ENCODE peak calls at places on chromosomes 2 and 18, in nine cellular contexts. One of them, this sample, is unnamed.

GRCh38 chr18:30811580-30811979 is 231.0 kb downstream of the DSC3 start:
- DNase-seq in stomach: no peak
- DNase-seq in astrocyte: no peak
- DNase-seq in OCI-LY7: no peak
- DNase-seq in esophagus muscularis mucosa: no peak
- DNase-seq in upper lobe of left lung: no peak
- DNase-seq in HCT116: no peak
- DNase-seq in heart left ventricle: no peak
- DNase-seq in right atrium auricular region: no peak
- DNase-seq in this sample: no peak

GRCh38 chr2:187422277-187422676 is 25.8 kb downstream of the CALCRL start:
- DNase-seq in OCI-LY7: no peak
- DNase-seq in right atrium auricular region: no peak
- DNase-seq in heart left ventricle: no peak
- DNase-seq in HCT116: no peak
- DNase-seq in esophagus muscularis mucosa: no peak
- DNase-seq in stomach: no peak
- DNase-seq in astrocyte: no peak
- DNase-seq in upper lobe of left lung: no peak
- DNase-seq in this sample: no peak

GRCh38 chr2:27320958-27321543 is 1.8 kb downstream of the MPV17 start:
- DNase-seq in right atrium auricular region: peak
- DNase-seq in upper lobe of left lung: no peak
- DNase-seq in HCT116: peak
- DNase-seq in esophagus muscularis mucosa: peak
- DNase-seq in heart left ventricle: peak
- DNase-seq in OCI-LY7: no peak
- DNase-seq in astrocyte: peak
- DNase-seq in stomach: peak
- DNase-seq in this sample: no peak

GRCh38 chr2:138147796-138148195 is 183.5 kb downstream of the HNMT start:
- DNase-seq in HCT116: no peak
- DNase-seq in stomach: no peak
- DNase-seq in right atrium auricular region: no peak
- DNase-seq in esophagus muscularis mucosa: no peak
- DNase-seq in upper lobe of left lung: no peak
- DNase-seq in astrocyte: no peak
- DNase-seq in OCI-LY7: no peak
- DNase-seq in heart left ventricle: no peak
- DNase-seq in this sample: no peak

GRCh38 chr2:66585616-66586015 is 150.7 kb downstream of the MEIS1 start:
- DNase-seq in esophagus muscularis mucosa: no peak
- DNase-seq in right atrium auricular region: no peak
- DNase-seq in astrocyte: no peak
- DNase-seq in OCI-LY7: no peak
- DNase-seq in upper lobe of left lung: no peak
- DNase-seq in HCT116: no peak
- DNase-seq in stomach: no peak
- DNase-seq in heart left ventricle: no peak
- DNase-seq in this sample: no peak

GRCh38 chr2:45711224-45711623 is 59.7 kb downstream of the PRKCE start:
- DNase-seq in heart left ventricle: no peak
- DNase-seq in HCT116: no peak
- DNase-seq in right atrium auricular region: no peak
- DNase-seq in astrocyte: no peak
- DNase-seq in upper lobe of left lung: no peak
- DNase-seq in esophagus muscularis mucosa: no peak
- DNase-seq in OCI-LY7: no peak
- DNase-seq in stomach: no peak
- DNase-seq in this sample: no peak

GRCh38 chr2:218428846-218429558 is 10.1 kb downstream of the VIL1 start:
- DNase-seq in right atrium auricular region: no peak
- DNase-seq in upper lobe of left lung: no peak
- DNase-seq in stomach: no peak
- DNase-seq in heart left ventricle: no peak
- DNase-seq in OCI-LY7: no peak
- DNase-seq in HCT116: no peak
- DNase-seq in esophagus muscularis mucosa: no peak
- DNase-seq in astrocyte: no peak
- DNase-seq in this sample: no peak

GRCh38 chr2:102677219-102678215 is 58.2 kb downstream of the SLC9A2 start:
- DNase-seq in OCI-LY7: no peak
- DNase-seq in right atrium auricular region: no peak
- DNase-seq in stomach: no peak
- DNase-seq in upper lobe of left lung: no peak
- DNase-seq in HCT116: no peak
- DNase-seq in heart left ventricle: no peak
- DNase-seq in astrocyte: no peak
- DNase-seq in esophagus muscularis mucosa: no peak
- DNase-seq in this sample: no peak

GRCh38 chr2:224909885-224910517 is 132.3 kb downstream of the DOCK10 start:
- DNase-seq in stomach: peak
- DNase-seq in heart left ventricle: peak
- DNase-seq in upper lobe of left lung: no peak
- DNase-seq in OCI-LY7: no peak
- DNase-seq in HCT116: no peak
- DNase-seq in esophagus muscularis mucosa: no peak
- DNase-seq in astrocyte: peak
- DNase-seq in right atrium auricular region: peak
- DNase-seq in this sample: peak

GRCh38 chr2:188765522-188765921 is 208.7 kb upstream of the COL3A1 start:
- DNase-seq in esophagus muscularis mucosa: no peak
- DNase-seq in upper lobe of left lung: no peak
- DNase-seq in stomach: no peak
- DNase-seq in astrocyte: peak
- DNase-seq in HCT116: peak
- DNase-seq in right atrium auricular region: no peak
- DNase-seq in OCI-LY7: peak
- DNase-seq in heart left ventricle: no peak
- DNase-seq in this sample: no peak

GRCh38 chr2:169968767-169969166 is 141.5 kb downstream of the UBR3 start:
- DNase-seq in upper lobe of left lung: no peak
- DNase-seq in HCT116: no peak
- DNase-seq in stomach: no peak
- DNase-seq in right atrium auricular region: no peak
- DNase-seq in astrocyte: peak
- DNase-seq in OCI-LY7: no peak
- DNase-seq in esophagus muscularis mucosa: no peak
- DNase-seq in heart left ventricle: no peak
- DNase-seq in this sample: no peak

GRCh38 chr2:165157160-165157559 is 46.7 kb downstream of the SCN3A start:
- DNase-seq in upper lobe of left lung: no peak
- DNase-seq in right atrium auricular region: no peak
- DNase-seq in astrocyte: no peak
- DNase-seq in esophagus muscularis mucosa: no peak
- DNase-seq in heart left ventricle: no peak
- DNase-seq in OCI-LY7: no peak
- DNase-seq in HCT116: no peak
- DNase-seq in stomach: no peak
- DNase-seq in this sample: no peak

GRCh38 chr18:67425724-67426123 is 90.8 kb downstream of the DSEL start:
- DNase-seq in heart left ventricle: no peak
- DNase-seq in OCI-LY7: no peak
- DNase-seq in right atrium auricular region: no peak
- DNase-seq in upper lobe of left lung: no peak
- DNase-seq in HCT116: no peak
- DNase-seq in stomach: no peak
- DNase-seq in esophagus muscularis mucosa: no peak
- DNase-seq in astrocyte: peak
- DNase-seq in this sample: no peak

GRCh38 chr2:95526360-95527341 is 42.1 kb upstream of the TRIM43B start:
- DNase-seq in heart left ventricle: peak
- DNase-seq in astrocyte: peak
- DNase-seq in stomach: peak
- DNase-seq in right atrium auricular region: peak
- DNase-seq in esophagus muscularis mucosa: no peak
- DNase-seq in upper lobe of left lung: peak
- DNase-seq in OCI-LY7: no peak
- DNase-seq in HCT116: peak
- DNase-seq in this sample: peak

GRCh38 chr2:3423492-3424170 is 44.1 kb downstream of the TRAPPC12 start:
- DNase-seq in astrocyte: peak
- DNase-seq in right atrium auricular region: peak
- DNase-seq in stomach: peak
- DNase-seq in heart left ventricle: peak
- DNase-seq in HCT116: peak
- DNase-seq in esophagus muscularis mucosa: no peak
- DNase-seq in upper lobe of left lung: no peak
- DNase-seq in OCI-LY7: peak
- DNase-seq in this sample: no peak

GRCh38 chr2:147197754-147198153 is 647.1 kb upstream of the ACVR2A start:
- DNase-seq in HCT116: no peak
- DNase-seq in heart left ventricle: no peak
- DNase-seq in upper lobe of left lung: no peak
- DNase-seq in right atrium auricular region: no peak
- DNase-seq in esophagus muscularis mucosa: no peak
- DNase-seq in astrocyte: no peak
- DNase-seq in stomach: no peak
- DNase-seq in OCI-LY7: no peak
- DNase-seq in this sample: no peak

GRCh38 chr2:68721482-68722071 is 13.0 kb upstream of the ARHGAP25 start:
- DNase-seq in heart left ventricle: no peak
- DNase-seq in esophagus muscularis mucosa: peak
- DNase-seq in stomach: peak
- DNase-seq in astrocyte: peak
- DNase-seq in HCT116: peak
- DNase-seq in OCI-LY7: peak
- DNase-seq in upper lobe of left lung: no peak
- DNase-seq in right atrium auricular region: no peak
- DNase-seq in this sample: no peak
- H3K4me3 ChIP-seq in heart left ventricle: no peak
- H3K4me3 ChIP-seq in esophagus muscularis mucosa: no peak
- H3K4me3 ChIP-seq in stomach: no peak
- H3K4me3 ChIP-seq in astrocyte: no peak
- H3K4me3 ChIP-seq in HCT116: no peak
- H3K4me3 ChIP-seq in OCI-LY7: peak
- H3K4me3 ChIP-seq in upper lobe of left lung: no peak
- H3K4me3 ChIP-seq in right atrium auricular region: no peak
- H3K4me3 ChIP-seq in this sample: no peak

DNA sequence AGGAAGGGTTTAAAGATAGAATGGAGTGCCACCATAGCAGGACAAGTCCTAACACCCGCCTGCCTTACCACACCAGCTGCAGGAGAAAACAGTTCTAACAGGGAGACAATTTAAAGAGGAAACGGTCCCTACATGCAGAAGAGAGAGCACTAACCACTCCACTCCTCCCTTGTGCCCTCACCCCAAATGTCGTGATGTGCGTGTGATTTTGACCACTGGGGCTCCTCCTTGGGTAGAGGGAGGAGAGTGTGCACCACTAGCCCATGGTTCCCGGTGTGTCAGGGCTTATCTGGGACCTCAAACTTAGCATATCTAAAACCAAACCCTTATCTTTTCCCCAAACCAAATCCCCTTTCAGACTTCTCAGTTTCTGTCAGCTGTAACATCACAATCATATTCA is 105.5 kb upstream of the CCDC68 start:
- DNase-seq in HCT116: no peak
- DNase-seq in right atrium auricular region: no peak
- DNase-seq in upper lobe of left lung: no peak
- DNase-seq in astrocyte: no peak
- DNase-seq in stomach: no peak
- DNase-seq in esophagus muscularis mucosa: no peak
- DNase-seq in heart left ventricle: no peak
- DNase-seq in OCI-LY7: no peak
- DNase-seq in this sample: no peak
- TF ChIP-seq CTCF in HCT116: no peak
- TF ChIP-seq CTCF in right atrium auricular region: no peak
- TF ChIP-seq CTCF in upper lobe of left lung: no peak
- TF ChIP-seq CTCF in astrocyte: no peak
- TF ChIP-seq CTCF in stomach: no peak
- TF ChIP-seq CTCF in esophagus muscularis mucosa: no peak
- TF ChIP-seq CTCF in heart left ventricle: no peak
- TF ChIP-seq CTCF in OCI-LY7: no peak
- TF ChIP-seq CTCF in this sample: no peak

GRCh38 chr2:25426326-25426725 is 84.6 kb upstream of the DNMT3A start:
- DNase-seq in OCI-LY7: no peak
- DNase-seq in astrocyte: no peak
- DNase-seq in HCT116: no peak
- DNase-seq in esophagus muscularis mucosa: no peak
- DNase-seq in right atrium auricular region: no peak
- DNase-seq in stomach: no peak
- DNase-seq in upper lobe of left lung: no peak
- DNase-seq in heart left ventricle: no peak
- DNase-seq in this sample: no peak
- H3K27ac ChIP-seq in OCI-LY7: no peak
- H3K27ac ChIP-seq in astrocyte: no peak
- H3K27ac ChIP-seq in HCT116: no peak
- H3K27ac ChIP-seq in esophagus muscularis mucosa: no peak
- H3K27ac ChIP-seq in right atrium auricular region: no peak
- H3K27ac ChIP-seq in stomach: no peak
- H3K27ac ChIP-seq in upper lobe of left lung: no peak
- H3K27ac ChIP-seq in heart left ventricle: no peak
- H3K27ac ChIP-seq in this sample: no peak

GRCh38 chr18:2572144-2572682 is 856 bp downstream of the NDC80 start:
- DNase-seq in right atrium auricular region: no peak
- DNase-seq in OCI-LY7: peak
- DNase-seq in heart left ventricle: no peak
- DNase-seq in upper lobe of left lung: no peak
- DNase-seq in astrocyte: no peak
- DNase-seq in stomach: no peak
- DNase-seq in esophagus muscularis mucosa: no peak
- DNase-seq in HCT116: no peak
- DNase-seq in this sample: no peak

GRCh38 chr18:2572892-2573291 is 1.5 kb downstream of the NDC80 start:
- DNase-seq in HCT116: no peak
- DNase-seq in right atrium auricular region: no peak
- DNase-seq in esophagus muscularis mucosa: no peak
- DNase-seq in stomach: no peak
- DNase-seq in astrocyte: no peak
- DNase-seq in upper lobe of left lung: no peak
- DNase-seq in heart left ventricle: no peak
- DNase-seq in OCI-LY7: no peak
- DNase-seq in this sample: no peak

GRCh38 chr18:2570772-2571199 is 519 bp downstream of the METTL4 start:
- DNase-seq in right atrium auricular region: peak
- DNase-seq in heart left ventricle: peak
- DNase-seq in OCI-LY7: peak
- DNase-seq in astrocyte: peak
- DNase-seq in upper lobe of left lung: no peak
- DNase-seq in HCT116: peak
- DNase-seq in stomach: peak
- DNase-seq in esophagus muscularis mucosa: peak
- DNase-seq in this sample: peak

GRCh38 chr18:2571200-2572143 is at the start of the genes METTL4 and NDC80:
- DNase-seq in heart left ventricle: peak
- DNase-seq in astrocyte: peak
- DNase-seq in upper lobe of left lung: peak
- DNase-seq in OCI-LY7: peak
- DNase-seq in esophagus muscularis mucosa: peak
- DNase-seq in HCT116: peak
- DNase-seq in right atrium auricular region: peak
- DNase-seq in stomach: peak
- DNase-seq in this sample: peak

DNA sequence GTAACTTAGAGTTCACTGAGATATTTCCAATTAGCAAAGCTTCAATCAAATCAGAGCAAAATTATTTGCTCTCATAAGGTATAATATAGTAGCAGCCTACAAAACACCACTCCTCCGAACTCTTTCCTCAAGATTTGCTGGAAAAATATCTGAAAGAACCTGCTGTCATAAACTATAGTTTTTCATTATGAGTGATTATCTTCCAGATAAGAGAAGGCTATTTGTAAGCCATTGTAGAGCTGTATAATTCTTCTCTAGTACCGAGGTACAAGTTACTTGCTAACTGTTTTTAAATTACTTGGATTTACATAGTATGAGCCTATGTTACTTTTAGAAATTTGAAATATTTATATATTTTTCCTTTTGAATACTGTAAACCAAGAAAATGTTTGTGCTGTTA is 2.1 kb downstream of the NDC80 start:
- DNase-seq in right atrium auricular region: no peak
- DNase-seq in stomach: no peak
- DNase-seq in upper lobe of left lung: no peak
- DNase-seq in heart left ventricle: no peak
- DNase-seq in HCT116: no peak
- DNase-seq in OCI-LY7: no peak
- DNase-seq in astrocyte: no peak
- DNase-seq in esophagus muscularis mucosa: no peak
- DNase-seq in this sample: no peak
- H3K4me3 ChIP-seq in right atrium auricular region: no peak
- H3K4me3 ChIP-seq in stomach: no peak
- H3K4me3 ChIP-seq in upper lobe of left lung: no peak
- H3K4me3 ChIP-seq in heart left ventricle: no peak
- H3K4me3 ChIP-seq in HCT116: no peak
- H3K4me3 ChIP-seq in OCI-LY7: peak
- H3K4me3 ChIP-seq in astrocyte: peak
- H3K4me3 ChIP-seq in esophagus muscularis mucosa: no peak
- H3K4me3 ChIP-seq in this sample: no peak